ENCODE peak calls at places on chromosome 19, in five cellular contexts. One of them, this sample, is unnamed. For H3K36me3, the result is how much of the 10 kb centered on the place peaks cover.

GRCh38 chr19:55206664-55207500 is 2.4 kb downstream of the PTPRH start:
- DNase-seq in body of pancreas: peak
- DNase-seq in mammary epithelial cell: peak
- DNase-seq in tibial nerve: peak
- DNase-seq in fibroblast of lung: peak
- DNase-seq in this sample: peak

GRCh38 chr19:51514866-51515481 is 13.4 kb upstream of the SIGLEC12 start:
- DNase-seq in tibial nerve: no peak
- DNase-seq in fibroblast of lung: peak
- DNase-seq in mammary epithelial cell: peak
- DNase-seq in body of pancreas: no peak
- DNase-seq in this sample: no peak

GRCh38 chr19:43725468-43725867 is 9.6 kb downstream of the IRGC start:
- DNase-seq in fibroblast of lung: no peak
- DNase-seq in body of pancreas: no peak
- DNase-seq in tibial nerve: no peak
- DNase-seq in mammary epithelial cell: no peak
- DNase-seq in this sample: no peak

GRCh38 chr19:28234637-28235036 is 978.3 kb downstream of the UQCRFS1 start:
- DNase-seq in mammary epithelial cell: no peak
- DNase-seq in fibroblast of lung: peak
- DNase-seq in body of pancreas: no peak
- DNase-seq in tibial nerve: no peak
- DNase-seq in this sample: no peak

GRCh38 chr19:19459707-19460251 is 54.3 kb downstream of the GATAD2A start:
- DNase-seq in body of pancreas: peak
- DNase-seq in tibial nerve: no peak
- DNase-seq in mammary epithelial cell: no peak
- DNase-seq in fibroblast of lung: peak
- DNase-seq in this sample: peak

GRCh38 chr19:47509170-47509847 is 5.6 kb downstream of the NAPA start:
- DNase-seq in tibial nerve: no peak
- DNase-seq in fibroblast of lung: no peak
- DNase-seq in body of pancreas: no peak
- DNase-seq in mammary epithelial cell: no peak
- DNase-seq in this sample: peak

GRCh38 chr19:28316464-28316863 is 896.5 kb downstream of the UQCRFS1 start:
- DNase-seq in body of pancreas: no peak
- DNase-seq in mammary epithelial cell: no peak
- DNase-seq in fibroblast of lung: no peak
- DNase-seq in tibial nerve: no peak
- DNase-seq in this sample: no peak

GRCh38 chr19:47644743-47645499 is 36.0 kb downstream of the BICRA start:
- DNase-seq in fibroblast of lung: peak
- DNase-seq in body of pancreas: no peak
- DNase-seq in mammary epithelial cell: no peak
- DNase-seq in tibial nerve: no peak
- DNase-seq in this sample: no peak

GRCh38 chr19:4916292-4917082 is 7.2 kb downstream of the UHRF1 start:
- DNase-seq in tibial nerve: no peak
- DNase-seq in fibroblast of lung: no peak
- DNase-seq in mammary epithelial cell: no peak
- DNase-seq in body of pancreas: no peak
- DNase-seq in this sample: peak
- H3K4me3 ChIP-seq in tibial nerve: no peak
- H3K4me3 ChIP-seq in fibroblast of lung: no peak
- H3K4me3 ChIP-seq in mammary epithelial cell: no peak
- H3K4me3 ChIP-seq in body of pancreas: no peak
- H3K4me3 ChIP-seq in this sample: peak

GRCh38 chr19:44890366-44891015 is 563 bp upstream of the TOMM40 start:
- DNase-seq in tibial nerve: no peak
- DNase-seq in mammary epithelial cell: peak
- DNase-seq in body of pancreas: no peak
- DNase-seq in fibroblast of lung: peak
- DNase-seq in this sample: peak

GRCh38 chr19:44892932-44893331 is 1.9 kb downstream of the TOMM40 start:
- DNase-seq in body of pancreas: no peak
- DNase-seq in mammary epithelial cell: no peak
- DNase-seq in tibial nerve: no peak
- DNase-seq in fibroblast of lung: no peak
- DNase-seq in this sample: no peak

GRCh38 chr19:44893704-44894103 is 2.6 kb downstream of the TOMM40 start:
- DNase-seq in tibial nerve: no peak
- DNase-seq in mammary epithelial cell: no peak
- DNase-seq in body of pancreas: no peak
- DNase-seq in fibroblast of lung: no peak
- DNase-seq in this sample: no peak

GRCh38 chr19:44889830-44890365 is 1.2 kb upstream of the TOMM40 start:
- DNase-seq in tibial nerve: no peak
- DNase-seq in body of pancreas: no peak
- DNase-seq in fibroblast of lung: no peak
- DNase-seq in mammary epithelial cell: no peak
- DNase-seq in this sample: no peak

GRCh38 chr19:44891016-44891882 is at the start of gene TOMM40:
- DNase-seq in mammary epithelial cell: no peak
- DNase-seq in tibial nerve: peak
- DNase-seq in body of pancreas: peak
- DNase-seq in fibroblast of lung: peak
- DNase-seq in this sample: peak
- H3K36me3 ChIP-seq in mammary epithelial cell: under half
- H3K36me3 ChIP-seq in tibial nerve: half or more
- H3K36me3 ChIP-seq in body of pancreas: under half
- H3K36me3 ChIP-seq in fibroblast of lung: under half
- H3K36me3 ChIP-seq in this sample: half or more

DNA sequence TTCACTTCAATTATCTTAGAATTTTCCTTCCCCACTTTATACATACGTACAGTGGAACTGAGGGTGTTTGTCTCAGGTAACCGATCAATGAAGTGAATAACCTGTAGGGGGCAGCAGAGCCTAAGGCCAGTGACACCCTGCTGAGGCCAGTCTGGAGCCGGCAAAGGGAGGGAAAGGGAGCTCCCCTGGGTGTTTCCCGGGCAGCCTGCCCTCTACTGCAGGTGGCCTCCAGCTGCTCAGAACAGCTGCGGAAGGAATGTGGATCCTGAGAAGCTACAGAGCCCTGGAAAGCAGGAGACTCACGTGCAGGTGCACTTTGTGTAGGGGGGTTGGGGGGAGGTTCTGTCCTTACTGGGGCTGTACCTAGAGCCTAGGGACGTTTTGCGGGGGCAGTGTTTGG is 832 bp upstream of the ZNF491 start:
- DNase-seq in fibroblast of lung: peak
- DNase-seq in tibial nerve: peak
- DNase-seq in mammary epithelial cell: peak
- DNase-seq in body of pancreas: peak
- DNase-seq in this sample: peak
- H3K4me3 ChIP-seq in fibroblast of lung: no peak
- H3K4me3 ChIP-seq in tibial nerve: no peak
- H3K4me3 ChIP-seq in mammary epithelial cell: no peak
- H3K4me3 ChIP-seq in body of pancreas: no peak
- H3K4me3 ChIP-seq in this sample: no peak

DNA sequence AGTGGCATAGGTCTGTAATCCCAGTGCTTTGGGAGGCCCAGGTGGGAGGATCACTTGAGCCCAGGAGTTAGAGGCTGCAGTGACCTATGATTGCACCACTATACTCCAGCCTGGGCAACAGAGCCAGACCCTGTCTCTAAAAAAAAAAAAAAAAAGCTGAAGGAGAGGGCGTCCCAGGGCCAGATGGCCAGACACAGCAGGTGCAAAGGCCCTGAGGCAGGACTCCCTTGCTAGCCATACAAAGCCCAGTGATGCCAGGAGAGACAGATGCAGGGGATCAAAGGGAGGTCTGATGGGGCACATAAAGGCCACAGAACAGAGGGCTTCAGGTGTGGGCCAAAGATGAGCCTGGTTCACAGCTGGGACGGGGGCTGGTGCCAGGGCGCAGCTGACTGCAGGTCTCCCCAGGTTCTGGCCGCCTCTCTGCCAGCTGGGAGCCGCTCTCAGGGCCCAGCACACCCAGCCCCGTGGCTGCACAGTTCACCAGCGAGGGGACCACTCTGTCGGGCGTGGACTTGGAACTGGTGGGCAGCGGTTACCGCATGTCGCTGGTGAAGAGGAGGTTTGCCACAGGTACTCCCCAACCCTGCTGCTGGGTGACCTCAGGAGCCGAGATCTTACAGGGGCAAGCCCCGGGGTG is 7.5 kb upstream of the B3GNT3 start:
- DNase-seq in tibial nerve: no peak
- DNase-seq in body of pancreas: no peak
- DNase-seq in fibroblast of lung: no peak
- DNase-seq in mammary epithelial cell: no peak
- DNase-seq in this sample: no peak
- H3K36me3 ChIP-seq in tibial nerve: under half
- H3K36me3 ChIP-seq in body of pancreas: under half
- H3K36me3 ChIP-seq in fibroblast of lung: under half
- H3K36me3 ChIP-seq in mammary epithelial cell: under half
- H3K36me3 ChIP-seq in this sample: under half

GRCh38 chr19:38281820-38282566 is 17.6 kb downstream of the SPINT2 start:
- DNase-seq in tibial nerve: no peak
- DNase-seq in fibroblast of lung: no peak
- DNase-seq in mammary epithelial cell: no peak
- DNase-seq in body of pancreas: peak
- DNase-seq in this sample: no peak
- H3K4me3 ChIP-seq in tibial nerve: no peak
- H3K4me3 ChIP-seq in fibroblast of lung: no peak
- H3K4me3 ChIP-seq in mammary epithelial cell: no peak
- H3K4me3 ChIP-seq in body of pancreas: no peak
- H3K4me3 ChIP-seq in this sample: no peak

GRCh38 chr19:42292042-42292960 is 9.6 kb upstream of the PRR19 start:
- DNase-seq in fibroblast of lung: no peak
- DNase-seq in mammary epithelial cell: no peak
- DNase-seq in tibial nerve: no peak
- DNase-seq in body of pancreas: no peak
- DNase-seq in this sample: no peak

GRCh38 chr19:42292963-42293362 is 9.0 kb upstream of the PRR19 start:
- DNase-seq in mammary epithelial cell: no peak
- DNase-seq in body of pancreas: no peak
- DNase-seq in tibial nerve: no peak
- DNase-seq in fibroblast of lung: no peak
- DNase-seq in this sample: no peak

GRCh38 chr19:42290523-42291436 is 11.2 kb upstream of the PRR19 start:
- DNase-seq in body of pancreas: no peak
- DNase-seq in fibroblast of lung: no peak
- DNase-seq in mammary epithelial cell: no peak
- DNase-seq in tibial nerve: no peak
- DNase-seq in this sample: no peak

GRCh38 chr19:42290136-42290522 is 11.8 kb upstream of the PRR19 start:
- DNase-seq in tibial nerve: no peak
- DNase-seq in mammary epithelial cell: no peak
- DNase-seq in fibroblast of lung: no peak
- DNase-seq in body of pancreas: no peak
- DNase-seq in this sample: no peak

GRCh38 chr19:42291437-42291815 is 10.5 kb upstream of the PRR19 start:
- DNase-seq in mammary epithelial cell: no peak
- DNase-seq in tibial nerve: no peak
- DNase-seq in body of pancreas: no peak
- DNase-seq in fibroblast of lung: no peak
- DNase-seq in this sample: no peak
- H3K36me3 ChIP-seq in mammary epithelial cell: under half
- H3K36me3 ChIP-seq in tibial nerve: half or more
- H3K36me3 ChIP-seq in body of pancreas: under half
- H3K36me3 ChIP-seq in fibroblast of lung: half or more
- H3K36me3 ChIP-seq in this sample: under half

GRCh38 chr19:1507192-1507660 is 5.6 kb downstream of the ADAMTSL5 start:
- DNase-seq in tibial nerve: no peak
- DNase-seq in mammary epithelial cell: no peak
- DNase-seq in body of pancreas: no peak
- DNase-seq in fibroblast of lung: no peak
- DNase-seq in this sample: no peak
- H3K4me3 ChIP-seq in tibial nerve: no peak
- H3K4me3 ChIP-seq in mammary epithelial cell: no peak
- H3K4me3 ChIP-seq in body of pancreas: no peak
- H3K4me3 ChIP-seq in fibroblast of lung: no peak
- H3K4me3 ChIP-seq in this sample: no peak

GRCh38 chr19:6853868-6854267 is 33.5 kb upstream of the ADGRE1 start:
- DNase-seq in tibial nerve: no peak
- DNase-seq in body of pancreas: no peak
- DNase-seq in mammary epithelial cell: no peak
- DNase-seq in fibroblast of lung: no peak
- DNase-seq in this sample: no peak
- H3K36me3 ChIP-seq in tibial nerve: under half
- H3K36me3 ChIP-seq in body of pancreas: under half
- H3K36me3 ChIP-seq in mammary epithelial cell: under half
- H3K36me3 ChIP-seq in fibroblast of lung: under half
- H3K36me3 ChIP-seq in this sample: half or more

GRCh38 chr19:10402441-10403038 is 802 bp downstream of the CDC37 start:
- DNase-seq in tibial nerve: no peak
- DNase-seq in fibroblast of lung: peak
- DNase-seq in mammary epithelial cell: no peak
- DNase-seq in body of pancreas: no peak
- DNase-seq in this sample: peak
- H3K4me3 ChIP-seq in tibial nerve: peak
- H3K4me3 ChIP-seq in fibroblast of lung: peak
- H3K4me3 ChIP-seq in mammary epithelial cell: peak
- H3K4me3 ChIP-seq in body of pancreas: peak
- H3K4me3 ChIP-seq in this sample: peak

GRCh38 chr19:652467-653389 is 10.3 kb downstream of the RNF126 start:
- DNase-seq in tibial nerve: no peak
- DNase-seq in fibroblast of lung: no peak
- DNase-seq in mammary epithelial cell: no peak
- DNase-seq in body of pancreas: no peak
- DNase-seq in this sample: no peak
- H3K36me3 ChIP-seq in tibial nerve: half or more
- H3K36me3 ChIP-seq in fibroblast of lung: under half
- H3K36me3 ChIP-seq in mammary epithelial cell: under half
- H3K36me3 ChIP-seq in body of pancreas: under half
- H3K36me3 ChIP-seq in this sample: half or more